ENCODE peak calls at places on chromosomes 2 and 18, in five cellular contexts. One of them, this sample, is unnamed.

GRCh38 chr2:239189711-239190131 is 211.1 kb downstream of the HDAC4 start:
- DNase-seq in testis: no peak
- DNase-seq in MM.1S: no peak
- DNase-seq in heart left ventricle: no peak
- DNase-seq in colonic mucosa: no peak
- DNase-seq in this sample: no peak

GRCh38 chr18:63319383-63320040 is at the start of gene BCL2:
- DNase-seq in testis: peak; percentile 57
- DNase-seq in MM.1S: peak; percentile 42
- DNase-seq in heart left ventricle: peak; percentile 30
- DNase-seq in colonic mucosa: peak; percentile 50
- DNase-seq in this sample: peak; percentile 31

GRCh38 chr2:237136824-237137223 is 51.1 kb downstream of the COPS8 start:
- DNase-seq in testis: no peak
- DNase-seq in MM.1S: no peak
- DNase-seq in heart left ventricle: no peak
- DNase-seq in colonic mucosa: no peak
- DNase-seq in this sample: no peak

GRCh38 chr2:239583879-239584859 is 183.3 kb upstream of the HDAC4 start:
- DNase-seq in testis: no peak
- DNase-seq in MM.1S: no peak
- DNase-seq in heart left ventricle: no peak
- DNase-seq in colonic mucosa: no peak
- DNase-seq in this sample: no peak

GRCh38 chr18:36610258-36610657 is 218.5 kb downstream of the TPGS2 start:
- DNase-seq in testis: no peak
- DNase-seq in MM.1S: no peak
- DNase-seq in heart left ventricle: no peak
- DNase-seq in colonic mucosa: no peak
- DNase-seq in this sample: no peak

GRCh38 chr2:17166506-17166905 is 351.7 kb downstream of the RAD51AP2 start:
- DNase-seq in testis: no peak
- DNase-seq in MM.1S: no peak
- DNase-seq in heart left ventricle: no peak
- DNase-seq in colonic mucosa: no peak
- DNase-seq in this sample: no peak

GRCh38 chr2:67393237-67393636 is 3.9 kb upstream of the ETAA1 start:
- DNase-seq in testis: no peak
- DNase-seq in MM.1S: no peak
- DNase-seq in heart left ventricle: no peak
- DNase-seq in colonic mucosa: no peak
- DNase-seq in this sample: no peak

GRCh38 chr2:150495993-150496627 is 8.6 kb upstream of the RND3 start:
- DNase-seq in testis: no peak
- DNase-seq in MM.1S: no peak
- DNase-seq in heart left ventricle: no peak
- DNase-seq in colonic mucosa: no peak
- DNase-seq in this sample: no peak

GRCh38 chr2:20447437-20448245 is 767 bp downstream of the RHOB start:
- DNase-seq in testis: peak; percentile 41
- DNase-seq in MM.1S: peak; percentile 24
- DNase-seq in heart left ventricle: peak; percentile 61
- DNase-seq in colonic mucosa: peak; percentile 59
- DNase-seq in this sample: peak; percentile 45

GRCh38 chr2:1230155-1230893 is 182.9 kb upstream of the TPO start:
- DNase-seq in testis: no peak
- DNase-seq in MM.1S: no peak
- DNase-seq in heart left ventricle: no peak
- DNase-seq in colonic mucosa: no peak
- DNase-seq in this sample: no peak

GRCh38 chr2:168614291-168615018 is 158.4 kb downstream of the CERS6 start:
- DNase-seq in testis: no peak
- DNase-seq in MM.1S: no peak
- DNase-seq in heart left ventricle: no peak
- DNase-seq in colonic mucosa: no peak
- DNase-seq in this sample: peak; percentile 12

GRCh38 chr2:181573140-181573736 is 83.7 kb downstream of the CERKL start:
- DNase-seq in testis: no peak
- DNase-seq in MM.1S: peak; percentile 49
- DNase-seq in heart left ventricle: no peak
- DNase-seq in colonic mucosa: no peak
- DNase-seq in this sample: no peak

GRCh38 chr2:166351319-166351718 is 24.4 kb downstream of the SCN9A start:
- DNase-seq in testis: no peak
- DNase-seq in MM.1S: no peak
- DNase-seq in heart left ventricle: no peak
- DNase-seq in colonic mucosa: no peak
- DNase-seq in this sample: peak; percentile 24

GRCh38 chr2:219596954-219597551 is 604 bp upstream of the STK11IP start:
- DNase-seq in testis: no peak
- DNase-seq in MM.1S: no peak
- DNase-seq in heart left ventricle: no peak
- DNase-seq in colonic mucosa: peak; percentile 21
- DNase-seq in this sample: no peak

GRCh38 chr2:74708883-74709282 is 54.8 kb downstream of the SEMA4F start:
- DNase-seq in testis: no peak
- DNase-seq in MM.1S: no peak
- DNase-seq in heart left ventricle: no peak
- DNase-seq in colonic mucosa: no peak
- DNase-seq in this sample: no peak

GRCh38 chr2:176414641-176415040 is 145.4 kb downstream of the MTX2 start:
- DNase-seq in testis: no peak
- DNase-seq in MM.1S: no peak
- DNase-seq in heart left ventricle: no peak
- DNase-seq in colonic mucosa: no peak
- DNase-seq in this sample: no peak

GRCh38 chr18:11323359-11323819 is 174.0 kb upstream of the PIEZO2 start:
- DNase-seq in testis: peak; percentile 38
- DNase-seq in MM.1S: no peak
- DNase-seq in heart left ventricle: no peak
- DNase-seq in colonic mucosa: no peak
- DNase-seq in this sample: peak; percentile 14

GRCh38 chr2:11082880-11083279 is 72.4 kb upstream of the SLC66A3 start:
- DNase-seq in testis: peak; percentile 2
- DNase-seq in MM.1S: no peak
- DNase-seq in heart left ventricle: no peak
- DNase-seq in colonic mucosa: no peak
- DNase-seq in this sample: no peak

GRCh38 chr2:8122506-8122898 is 559.4 kb upstream of the ID2 start:
- DNase-seq in testis: peak; percentile 33
- DNase-seq in MM.1S: no peak
- DNase-seq in heart left ventricle: peak; percentile 38
- DNase-seq in colonic mucosa: no peak
- DNase-seq in this sample: no peak

GRCh38 chr2:216412022-216412999 is at the start of gene SMARCAL1:
- DNase-seq in testis: peak; percentile 100
- DNase-seq in MM.1S: peak; percentile 99
- DNase-seq in heart left ventricle: peak; percentile 99
- DNase-seq in colonic mucosa: peak; percentile 99
- DNase-seq in this sample: peak; percentile 99

GRCh38 chr2:109450574-109451265 is 163.0 kb downstream of the SEPTIN10 start:
- DNase-seq in testis: no peak
- DNase-seq in MM.1S: no peak
- DNase-seq in heart left ventricle: peak; percentile 76
- DNase-seq in colonic mucosa: no peak
- DNase-seq in this sample: no peak

GRCh38 chr2:114010001-114010400 is 120.1 kb downstream of the ACTR3 start:
- DNase-seq in testis: no peak
- DNase-seq in MM.1S: no peak
- DNase-seq in heart left ventricle: no peak
- DNase-seq in colonic mucosa: no peak
- DNase-seq in this sample: no peak

GRCh38 chr2:56589194-56589593 is 405.4 kb downstream of the CCDC85A start:
- DNase-seq in testis: no peak
- DNase-seq in MM.1S: no peak
- DNase-seq in heart left ventricle: no peak
- DNase-seq in colonic mucosa: no peak
- DNase-seq in this sample: no peak

GRCh38 chr18:36034299-36034895 is 33.0 kb downstream of the RPRD1A start:
- DNase-seq in testis: no peak
- DNase-seq in MM.1S: no peak
- DNase-seq in heart left ventricle: no peak
- DNase-seq in colonic mucosa: no peak
- DNase-seq in this sample: no peak

GRCh38 chr2:160635488-160635887 is 141.9 kb upstream of the RBMS1 start:
- DNase-seq in testis: no peak
- DNase-seq in MM.1S: no peak
- DNase-seq in heart left ventricle: peak; percentile 60
- DNase-seq in colonic mucosa: no peak
- DNase-seq in this sample: no peak

GRCh38 chr2:10531874-10532273 is 83.7 kb upstream of the ODC1 start:
- DNase-seq in testis: no peak
- DNase-seq in MM.1S: no peak
- DNase-seq in heart left ventricle: no peak
- DNase-seq in colonic mucosa: no peak
- DNase-seq in this sample: no peak

GRCh38 chr2:223101340-223102039 is 49.5 kb downstream of the KCNE4 start:
- DNase-seq in testis: no peak
- DNase-seq in MM.1S: peak; percentile 77
- DNase-seq in heart left ventricle: no peak
- DNase-seq in colonic mucosa: peak; percentile 48
- DNase-seq in this sample: peak; percentile 69

GRCh38 chr18:56305583-56305982 is 332.8 kb downstream of the TXNL1 start:
- DNase-seq in testis: no peak
- DNase-seq in MM.1S: no peak
- DNase-seq in heart left ventricle: no peak
- DNase-seq in colonic mucosa: no peak
- DNase-seq in this sample: no peak

GRCh38 chr2:45319683-45320082 is 291.4 kb downstream of the SRBD1 start:
- DNase-seq in testis: no peak
- DNase-seq in MM.1S: no peak
- DNase-seq in heart left ventricle: no peak
- DNase-seq in colonic mucosa: no peak
- DNase-seq in this sample: no peak

GRCh38 chr18:5973079-5973478 is 77.8 kb upstream of the TMEM200C start:
- DNase-seq in testis: no peak
- DNase-seq in MM.1S: no peak
- DNase-seq in heart left ventricle: no peak
- DNase-seq in colonic mucosa: no peak
- DNase-seq in this sample: no peak

GRCh38 chr2:2103320-2103719 is 227.8 kb downstream of the MYT1L start:
- DNase-seq in testis: no peak
- DNase-seq in MM.1S: no peak
- DNase-seq in heart left ventricle: no peak
- DNase-seq in colonic mucosa: no peak
- DNase-seq in this sample: peak; percentile 22

GRCh38 chr2:136932700-136933099 is 167.4 kb downstream of the THSD7B start:
- DNase-seq in testis: peak; percentile 33
- DNase-seq in MM.1S: no peak
- DNase-seq in heart left ventricle: no peak
- DNase-seq in colonic mucosa: no peak
- DNase-seq in this sample: no peak

DNA sequence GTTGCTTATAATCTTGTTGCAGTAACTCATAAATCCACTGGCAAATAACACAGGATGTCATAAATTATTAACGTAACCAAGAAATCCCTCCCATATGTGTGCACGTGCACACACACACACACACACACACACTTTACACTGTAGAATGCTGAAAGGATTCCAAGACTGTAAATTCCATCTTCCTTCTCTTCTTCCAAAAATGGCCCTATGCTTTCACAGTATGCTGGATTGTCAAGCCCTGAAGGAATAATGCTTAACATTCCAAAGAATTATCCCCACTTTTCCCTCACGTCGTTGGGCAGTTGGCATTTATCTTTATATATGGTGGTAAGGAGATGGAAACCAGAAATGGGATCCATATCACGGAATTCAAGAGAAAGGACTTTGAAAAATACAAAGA is 117.5 kb upstream of the CRIM1 start:
- DNase-seq in testis: no peak
- DNase-seq in MM.1S: no peak
- DNase-seq in heart left ventricle: no peak
- DNase-seq in colonic mucosa: no peak
- DNase-seq in this sample: no peak
- H3K36me3 ChIP-seq in testis: no peaks in the 10 kb centered on the region
- H3K36me3 ChIP-seq in MM.1S: no peaks in the 10 kb centered on the region
- H3K36me3 ChIP-seq in heart left ventricle: no peaks in the 10 kb centered on the region
- H3K36me3 ChIP-seq in colonic mucosa: no peaks in the 10 kb centered on the region
- H3K36me3 ChIP-seq in this sample: no peaks in the 10 kb centered on the region

GRCh38 chr2:116749994-116750393 is 1064.5 kb upstream of the DDX18 start:
- DNase-seq in testis: no peak
- DNase-seq in MM.1S: no peak
- DNase-seq in heart left ventricle: no peak
- DNase-seq in colonic mucosa: no peak
- DNase-seq in this sample: no peak

DNA sequence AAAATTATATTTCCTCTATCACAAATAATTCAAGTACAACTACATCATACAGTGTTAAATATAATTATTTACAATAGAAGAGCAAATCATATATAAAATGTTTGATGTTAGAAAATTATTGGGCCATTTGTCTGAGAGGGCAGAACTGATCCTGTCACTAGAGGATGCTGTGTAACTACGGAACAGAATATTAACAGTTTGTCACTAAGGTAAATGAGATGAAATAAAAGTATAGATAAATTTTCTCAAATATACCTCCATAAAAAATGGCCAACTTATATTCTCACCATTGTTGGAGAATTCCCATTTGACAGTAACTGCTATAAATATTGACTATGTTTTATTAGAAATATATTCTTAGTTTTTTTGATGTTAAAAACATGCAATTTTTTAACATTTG is 1067.4 kb upstream of the DDX18 start:
- DNase-seq in testis: no peak
- DNase-seq in MM.1S: no peak
- DNase-seq in heart left ventricle: no peak
- DNase-seq in colonic mucosa: no peak
- DNase-seq in this sample: no peak
- TF ChIP-seq CTCF in testis: no peak
- TF ChIP-seq CTCF in MM.1S: peak; percentile 8
- TF ChIP-seq CTCF in heart left ventricle: no peak
- TF ChIP-seq CTCF in colonic mucosa: peak; percentile 36
- TF ChIP-seq CTCF in this sample: peak; percentile 45

GRCh38 chr2:25246001-25246400 is 77.6 kb upstream of the POMC start:
- DNase-seq in testis: peak; percentile 83
- DNase-seq in MM.1S: no peak
- DNase-seq in heart left ventricle: no peak
- DNase-seq in colonic mucosa: no peak
- DNase-seq in this sample: no peak

GRCh38 chr2:25246558-25247290 is 78.3 kb upstream of the POMC start:
- DNase-seq in testis: no peak
- DNase-seq in MM.1S: no peak
- DNase-seq in heart left ventricle: no peak
- DNase-seq in colonic mucosa: no peak
- DNase-seq in this sample: no peak

GRCh38 chr2:25247792-25248512 is 79.6 kb upstream of the POMC start:
- DNase-seq in testis: no peak
- DNase-seq in MM.1S: no peak
- DNase-seq in heart left ventricle: no peak
- DNase-seq in colonic mucosa: no peak
- DNase-seq in this sample: no peak

GRCh38 chr2:25243995-25244394 is 75.6 kb upstream of the POMC start:
- DNase-seq in testis: no peak
- DNase-seq in MM.1S: no peak
- DNase-seq in heart left ventricle: no peak
- DNase-seq in colonic mucosa: no peak
- DNase-seq in this sample: no peak

GRCh38 chr2:25245141-25245540 is 76.8 kb upstream of the POMC start:
- DNase-seq in testis: no peak
- DNase-seq in MM.1S: no peak
- DNase-seq in heart left ventricle: no peak
- DNase-seq in colonic mucosa: no peak
- DNase-seq in this sample: no peak
- H3K36me3 ChIP-seq in testis: no peaks in the 10 kb centered on the region
- H3K36me3 ChIP-seq in MM.1S: no peaks in the 10 kb centered on the region
- H3K36me3 ChIP-seq in heart left ventricle: peaks cover 3% of the 10 kb centered on the region
- H3K36me3 ChIP-seq in colonic mucosa: peaks cover 24% of the 10 kb centered on the region
- H3K36me3 ChIP-seq in this sample: peaks cover 81% of the 10 kb centered on the region

GRCh38 chr2:171260471-171261424 is 100.1 kb upstream of the TLK1 start:
- DNase-seq in testis: no peak
- DNase-seq in MM.1S: peak; percentile 37
- DNase-seq in heart left ventricle: no peak
- DNase-seq in colonic mucosa: no peak
- DNase-seq in this sample: no peak
- TF ChIP-seq CTCF in testis: no peak
- TF ChIP-seq CTCF in MM.1S: peak; percentile 11
- TF ChIP-seq CTCF in heart left ventricle: no peak
- TF ChIP-seq CTCF in colonic mucosa: no peak
- TF ChIP-seq CTCF in this sample: no peak